ENCODE peak calls at places on chromosomes 4 and X, in four cellular contexts. M is HL-60; V is activated T-helper 1 cell treated with anti-CD3 and anti-CD28 coated beads, Interleukin-2, amount 50 U/mL, for 16 hours; T is memory B cell. K is an unnamed sample.

GRCh38 chr4:144705861-144706590 is 60.1 kb downstream of the HHIP start:
- DNase-seq in V (no peak), T (no peak), M (no peak), K (no peak)

GRCh38 chr4:78652282-78652876 is 100.8 kb downstream of the ANXA3 start:
- DNase-seq in V (no peak), M (no peak), T (no peak), K (no peak)

GRCh38 chr4:38230121-38230728 is 270.0 kb downstream of the PTTG2 start:
- DNase-seq in V (no peak), T (no peak), M (no peak), K (no peak)

GRCh38 chr4:52037730-52038108 is 380 bp downstream of the SGCB start:
- DNase-seq in V (no peak), T (peak; percentile 23), M (no peak), K (no peak)

GRCh38 chrX:72126048-72126415 is 5.7 kb downstream of the RTL5 start:
- DNase-seq in V (no peak), M (no peak), T (no peak), K (no peak)

GRCh38 chrX:43505759-43506158 is 150.3 kb upstream of the MAOA start:
- DNase-seq in M (no peak), V (no peak), T (no peak), K (no peak)

GRCh38 chrX:31702208-31702607 is 630.4 kb upstream of the FTHL17 start:
- DNase-seq in V (no peak), M (no peak), T (no peak), K (no peak)

GRCh38 chr4:28776004-28776403 is 1915.4 kb downstream of the STIM2 start:
- DNase-seq in M (no peak), T (no peak), V (no peak), K (no peak)

GRCh38 chr4:120769227-120769626 is 153.3 kb downstream of the PRDM5 start:
- DNase-seq in T (no peak), M (no peak), V (no peak), K (no peak)

GRCh38 chrX:13716905-13717304 is 17.5 kb downstream of the TRAPPC2 start:
- DNase-seq in M (no peak), T (no peak), V (peak; percentile 10), K (no peak)

GRCh38 chrX:63418211-63418610 is 67.1 kb upstream of the SPIN4 start:
- DNase-seq in V (no peak), M (no peak), T (no peak), K (no peak)

GRCh38 chrX:96314974-96315373 is 369.7 kb upstream of the DIAPH2 start:
- DNase-seq in T (no peak), V (no peak), M (no peak), K (no peak)

GRCh38 chrX:46758163-46758955 is 559 bp downstream of the SLC9A7 start:
- DNase-seq in V (no peak), M (no peak), T (peak; percentile 14), K (no peak)

K was measured in GF-D8.